ENCODE peak calls at places on chromosomes 2 and 18, in four cellular contexts. E is A549, L is HepG2, U is K562. X is an unnamed sample.

GRCh38 chr2:47065771-47066380 is 89.2 kb downstream of the STPG4 start:
- DNase-seq in U (no peak), L (no peak), E (no peak), X (no peak)

GRCh38 chr2:158142568-158143332 is 41.1 kb downstream of the UPP2 start:
- DNase-seq in E (no peak), L (no peak), U (peak), X (peak)

GRCh38 chr18:77653792-77654191 is 404.1 kb downstream of the GALR1 start:
- DNase-seq in U (no peak), L (no peak), E (no peak), X (no peak)

GRCh38 chr2:42214669-42215068 is 45.5 kb downstream of the EML4 start:
- DNase-seq in U (no peak), L (no peak), E (no peak), X (peak)

GRCh38 chr18:55116855-55117254 is 157.6 kb upstream of the CCDC68 start:
- DNase-seq in E (no peak), L (no peak), U (no peak), X (no peak)

GRCh38 chr2:215983581-215984351 is 29.6 kb downstream of the MREG start:
- DNase-seq in E (no peak), U (no peak), L (no peak), X (peak)

GRCh38 chr18:55585586-55586521 is 2.1 kb downstream of the TCF4 start:
- DNase-seq in U (no peak), L (no peak), E (no peak), X (no peak)

GRCh38 chr2:102147935-102148334 is 5.4 kb downstream of the IL1R1 start:
- DNase-seq in E (no peak), U (no peak), L (no peak), X (peak)

GRCh38 chr2:3464401-3465005 is 54.8 kb downstream of the ADI1 start:
- DNase-seq in E (no peak), U (no peak), L (no peak), X (no peak)

GRCh38 chr2:104033399-104033798 is 820.5 kb upstream of the POU3F3 start:
- DNase-seq in L (no peak), E (no peak), U (no peak), X (peak)

GRCh38 chr2:233473386-233473791 is 93.2 kb downstream of the USP40 start:
- DNase-seq in L (no peak), E (no peak), U (no peak), X (no peak)

DNA sequence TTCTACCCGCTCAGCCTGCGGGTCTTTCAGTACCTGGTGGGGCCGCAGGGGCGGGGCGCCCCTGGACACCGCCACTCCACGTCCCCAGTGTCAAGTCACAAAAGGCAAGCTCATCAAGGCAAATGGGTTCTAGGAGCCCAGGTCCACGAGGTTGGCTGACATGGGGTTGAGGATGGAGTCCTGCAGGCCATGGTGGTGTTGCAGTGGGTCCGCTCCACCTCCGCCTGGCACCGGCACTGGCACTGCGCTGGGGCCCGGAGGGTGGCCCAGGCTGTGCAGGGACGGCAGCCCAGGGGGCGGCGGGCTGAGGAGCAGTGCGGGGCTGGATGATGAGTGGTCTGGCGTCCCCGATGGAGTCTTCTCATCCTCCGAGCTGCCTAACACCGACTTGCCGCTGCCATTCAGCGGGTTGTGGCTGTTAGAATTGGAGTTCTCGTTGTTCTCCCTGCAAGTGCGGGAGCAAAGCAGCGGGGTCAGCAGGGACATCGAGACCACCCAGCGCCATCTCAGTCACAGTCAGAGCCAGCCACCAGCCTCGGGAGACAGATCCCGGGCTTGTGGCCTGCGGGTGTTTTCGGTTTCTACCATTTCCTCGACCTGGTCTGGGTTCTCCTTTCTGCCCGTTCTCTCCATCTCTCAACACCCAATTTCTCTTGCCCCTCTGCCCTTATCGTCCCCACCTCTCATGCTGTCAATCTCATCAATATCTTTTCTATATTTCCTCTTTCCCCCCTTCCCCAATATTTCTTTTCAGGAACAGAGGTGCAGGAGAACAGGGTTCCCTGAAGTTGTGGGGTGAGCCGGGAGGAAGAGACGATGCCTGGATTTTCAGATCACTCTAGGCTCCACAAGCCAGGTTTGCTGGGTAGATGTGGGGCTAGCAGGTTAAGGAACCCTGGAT is 3.0 kb downstream of the SIX2 start:
- DNase-seq in E (no peak), L (no peak), U (no peak), X (no peak)
- H3K4me3 ChIP-seq in E (no peak), L (no peak), U (no peak), X (no peak)

DNA sequence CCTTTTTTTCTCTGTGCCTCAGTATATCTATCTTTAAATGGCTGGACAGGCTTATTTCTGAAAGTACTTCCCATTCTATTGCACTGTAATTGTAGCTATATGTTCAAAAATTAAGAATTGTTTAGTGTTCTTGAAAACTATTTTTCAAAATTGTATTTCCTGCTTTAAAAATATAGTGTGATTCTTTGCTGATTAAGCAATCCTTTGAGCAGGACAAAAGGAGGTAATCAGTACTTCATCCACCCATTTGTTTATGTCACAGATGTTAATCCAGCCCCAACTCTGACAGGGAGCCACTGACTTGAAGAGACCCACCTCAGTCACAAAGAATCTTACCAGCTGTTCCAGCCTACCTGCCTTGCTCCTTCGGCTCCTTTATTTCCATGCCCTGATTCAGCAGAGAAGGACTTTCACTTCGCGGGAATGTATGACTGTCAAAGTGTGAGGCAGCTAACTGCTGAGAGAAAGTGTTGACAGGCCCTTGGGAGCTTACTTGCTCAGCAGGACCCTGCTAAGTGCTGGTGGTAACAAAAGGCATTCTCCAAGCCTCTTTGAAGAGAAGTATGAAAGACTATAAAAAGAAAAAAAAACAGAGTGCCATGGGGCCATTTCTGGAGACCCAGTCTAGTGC is 393.3 kb upstream of the CYRIA start:
- DNase-seq in U (no peak), L (no peak), E (no peak), X (no peak)
- TF ChIP-seq MAX in U (no peak), L (no peak), E (no peak), X (no peak)

DNA sequence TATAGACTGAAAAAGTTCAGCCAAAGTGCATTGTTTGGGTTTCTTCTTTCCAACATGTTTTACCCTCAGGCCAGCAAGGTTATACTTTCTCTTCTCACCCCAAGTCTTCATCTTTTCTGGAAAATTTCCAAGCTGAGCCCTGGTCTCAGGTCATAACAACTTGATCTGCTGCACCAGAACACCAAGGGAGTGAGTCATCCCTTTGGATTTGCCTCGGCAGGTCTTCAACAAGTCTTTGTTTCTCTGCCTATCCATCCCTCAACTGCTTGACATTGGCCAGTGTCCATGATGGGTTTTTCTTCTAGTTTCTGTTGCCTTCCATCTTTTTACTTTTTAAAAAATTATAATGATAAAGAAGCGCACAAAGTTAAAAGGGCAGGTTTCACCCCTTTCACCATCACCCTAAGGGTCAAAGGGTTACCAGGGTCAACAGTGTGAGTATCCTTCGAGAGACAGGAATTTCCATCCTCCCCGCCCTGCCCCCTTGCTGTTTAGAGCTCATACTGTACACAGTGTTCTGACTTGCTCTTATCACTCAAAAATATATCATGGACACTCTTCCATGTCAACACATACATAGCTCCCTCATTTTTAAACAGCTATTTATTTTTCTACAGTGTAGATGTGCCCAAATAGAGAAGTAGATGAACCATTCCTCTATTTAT is 5.7 kb upstream of the SPATS2L start:
- DNase-seq in L (no peak), E (peak), U (peak), X (no peak)
- H3K4me3 ChIP-seq in L (no peak), E (peak), U (no peak), X (no peak)

DNA sequence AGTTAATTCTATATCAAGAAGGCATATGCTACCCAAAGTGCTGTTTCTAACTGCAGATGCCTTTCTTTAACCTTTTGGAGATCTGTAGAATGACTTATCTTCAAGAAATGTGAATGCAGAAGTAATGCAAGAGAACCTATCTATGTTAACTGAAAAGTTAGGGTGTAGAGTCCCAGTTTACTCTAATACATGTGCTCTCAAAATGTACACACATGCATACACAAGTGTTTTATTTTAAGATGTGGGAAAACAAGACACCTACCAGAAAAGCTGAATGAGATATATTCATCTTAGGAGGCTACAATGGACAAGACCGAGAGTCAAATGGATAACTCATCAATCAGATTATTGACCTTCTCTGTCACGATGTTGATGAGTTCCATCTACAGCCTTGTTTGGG is 80.9 kb downstream of the CDCA7 start:
- DNase-seq in U (no peak), L (no peak), E (no peak), X (no peak)
- TF ChIP-seq MAX in U (no peak), L (no peak), E (no peak), X (no peak)

DNA sequence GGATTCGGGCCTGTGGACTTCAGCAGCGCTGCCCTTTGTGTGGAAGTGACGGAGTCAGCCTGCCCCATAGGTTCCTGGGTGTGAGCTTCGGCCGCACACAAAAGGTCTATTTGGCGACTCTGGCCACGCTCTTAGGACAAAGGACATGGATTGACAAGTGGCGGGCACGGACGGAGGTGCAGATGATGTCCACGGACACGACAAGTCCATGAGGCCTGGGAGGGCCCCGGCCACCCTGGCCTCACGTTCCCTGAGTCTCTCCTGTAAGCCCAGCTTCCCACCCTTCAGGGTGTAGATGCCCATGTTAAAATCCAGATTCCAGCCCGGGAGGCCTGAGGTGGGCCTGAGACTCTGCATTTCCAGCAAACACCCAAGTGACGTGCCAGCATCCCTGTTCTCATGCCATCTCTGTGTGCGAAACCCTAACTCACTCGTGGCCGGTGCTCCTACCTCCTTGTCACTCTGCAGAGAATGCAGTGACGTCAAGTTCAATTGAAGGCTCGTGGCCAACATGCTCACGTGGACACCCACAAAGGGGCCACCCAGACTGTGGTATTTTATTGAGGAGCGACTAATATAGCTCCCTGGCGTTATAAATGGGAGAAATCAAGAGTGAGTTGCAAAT is 111.7 kb downstream of the RTP5 start:
- DNase-seq in U (no peak), E (no peak), L (no peak), X (no peak)
- H3K4me3 ChIP-seq in U (no peak), E (no peak), L (no peak), X (no peak)

GRCh38 chr2:224816816-224817215 is 100.7 kb upstream of the CCDC195 start:
- DNase-seq in U (no peak), L (peak), E (peak), X (no peak)
- TF ChIP-seq MAX in U (no peak), L (no peak), E (peak), X (no peak)

GRCh38 chr18:79524181-79525078 is 128.7 kb downstream of the NFATC1 start:
- DNase-seq in E (no peak), U (no peak), L (no peak), X (peak)

GRCh38 chr18:79527656-79528055 is 131.9 kb downstream of the NFATC1 start:
- DNase-seq in E (no peak), L (no peak), U (no peak), X (no peak)

GRCh38 chr18:79526468-79527460 is 131.0 kb downstream of the NFATC1 start:
- DNase-seq in U (no peak), L (no peak), E (no peak), X (no peak)

GRCh38 chr18:79523738-79524180 is 128.0 kb downstream of the NFATC1 start:
- DNase-seq in E (no peak), U (no peak), L (no peak), X (peak)

GRCh38 chr18:79525556-79526467 is 130.1 kb downstream of the NFATC1 start:
- DNase-seq in E (no peak), L (no peak), U (no peak), X (no peak)
- H3K4me3 ChIP-seq in E (no peak), L (no peak), U (no peak), X (no peak)

X was measured in NB4.